ENCODE peak calls at places on chromosomes 16 and 17, in seven cellular contexts. One of them, this sample, is unnamed.

GRCh38 chr16:85986931-85987749 is 88.2 kb downstream of the IRF8 start:
- DNase-seq in breast epithelium: no peak
- DNase-seq in PC-3: no peak
- DNase-seq in body of pancreas: peak
- DNase-seq in tibial artery: no peak
- DNase-seq in A549: no peak
- DNase-seq in left ventricle myocardium inferior: no peak
- DNase-seq in this sample: peak

GRCh38 chr17:38320482-38320881 is 23.3 kb downstream of the GPR179 start:
- DNase-seq in breast epithelium: peak
- DNase-seq in PC-3: peak
- DNase-seq in body of pancreas: no peak
- DNase-seq in tibial artery: no peak
- DNase-seq in A549: no peak
- DNase-seq in left ventricle myocardium inferior: no peak
- DNase-seq in this sample: no peak

GRCh38 chr16:50581830-50582229 is 33.6 kb downstream of the NKD1 start:
- DNase-seq in breast epithelium: no peak
- DNase-seq in PC-3: no peak
- DNase-seq in body of pancreas: no peak
- DNase-seq in tibial artery: peak
- DNase-seq in A549: no peak
- DNase-seq in left ventricle myocardium inferior: no peak
- DNase-seq in this sample: no peak

GRCh38 chr17:78140169-78141051 is 5.8 kb upstream of the C17orf99 start:
- DNase-seq in breast epithelium: peak
- DNase-seq in PC-3: peak
- DNase-seq in body of pancreas: peak
- DNase-seq in tibial artery: peak
- DNase-seq in A549: peak
- DNase-seq in left ventricle myocardium inferior: peak
- DNase-seq in this sample: peak

GRCh38 chr17:14768923-14769322 is 468.0 kb downstream of the HS3ST3B1 start:
- DNase-seq in breast epithelium: no peak
- DNase-seq in PC-3: no peak
- DNase-seq in body of pancreas: no peak
- DNase-seq in tibial artery: no peak
- DNase-seq in A549: no peak
- DNase-seq in left ventricle myocardium inferior: no peak
- DNase-seq in this sample: no peak

GRCh38 chr16:5416013-5416412 is 318.4 kb upstream of the EEF2KMT start:
- DNase-seq in breast epithelium: no peak
- DNase-seq in PC-3: no peak
- DNase-seq in body of pancreas: no peak
- DNase-seq in tibial artery: no peak
- DNase-seq in A549: no peak
- DNase-seq in left ventricle myocardium inferior: no peak
- DNase-seq in this sample: no peak

GRCh38 chr17:66714046-66715023 is 120.6 kb upstream of the CACNG5 start:
- DNase-seq in breast epithelium: no peak
- DNase-seq in PC-3: no peak
- DNase-seq in body of pancreas: no peak
- DNase-seq in tibial artery: no peak
- DNase-seq in A549: no peak
- DNase-seq in left ventricle myocardium inferior: no peak
- DNase-seq in this sample: no peak

GRCh38 chr16:71723537-71724319 is 773 bp downstream of the PHLPP2 start:
- DNase-seq in breast epithelium: peak
- DNase-seq in PC-3: peak
- DNase-seq in body of pancreas: peak
- DNase-seq in tibial artery: peak
- DNase-seq in A549: peak
- DNase-seq in left ventricle myocardium inferior: peak
- DNase-seq in this sample: peak

GRCh38 chr16:57620316-57621231 is 7.9 kb upstream of the ADGRG1 start:
- DNase-seq in breast epithelium: peak
- DNase-seq in PC-3: peak
- DNase-seq in body of pancreas: peak
- DNase-seq in tibial artery: peak
- DNase-seq in A549: no peak
- DNase-seq in left ventricle myocardium inferior: no peak
- DNase-seq in this sample: peak

GRCh38 chr17:52106638-52107261 is 51.8 kb downstream of the CA10 start:
- DNase-seq in breast epithelium: no peak
- DNase-seq in PC-3: peak
- DNase-seq in body of pancreas: peak
- DNase-seq in tibial artery: no peak
- DNase-seq in A549: peak
- DNase-seq in left ventricle myocardium inferior: no peak
- DNase-seq in this sample: peak

GRCh38 chr16:69889295-69889964 is 61.7 kb upstream of the CLEC18A start:
- DNase-seq in breast epithelium: no peak
- DNase-seq in PC-3: no peak
- DNase-seq in body of pancreas: no peak
- DNase-seq in tibial artery: no peak
- DNase-seq in A549: no peak
- DNase-seq in left ventricle myocardium inferior: no peak
- DNase-seq in this sample: no peak

GRCh38 chr17:67842648-67843047 is 17.3 kb downstream of the BPTF start:
- DNase-seq in breast epithelium: no peak
- DNase-seq in PC-3: peak
- DNase-seq in body of pancreas: no peak
- DNase-seq in tibial artery: no peak
- DNase-seq in A549: no peak
- DNase-seq in left ventricle myocardium inferior: no peak
- DNase-seq in this sample: no peak

GRCh38 chr17:67652433-67652832 is 65.3 kb upstream of the NOL11 start:
- DNase-seq in breast epithelium: no peak
- DNase-seq in PC-3: no peak
- DNase-seq in body of pancreas: no peak
- DNase-seq in tibial artery: no peak
- DNase-seq in A549: no peak
- DNase-seq in left ventricle myocardium inferior: no peak
- DNase-seq in this sample: no peak

GRCh38 chr16:13471478-13471877 is 448.5 kb upstream of the ERCC4 start:
- DNase-seq in breast epithelium: no peak
- DNase-seq in PC-3: no peak
- DNase-seq in body of pancreas: no peak
- DNase-seq in tibial artery: no peak
- DNase-seq in A549: no peak
- DNase-seq in left ventricle myocardium inferior: no peak
- DNase-seq in this sample: no peak

GRCh38 chr16:30741461-30741914 is 6.7 kb upstream of the PHKG2 start:
- DNase-seq in breast epithelium: peak
- DNase-seq in PC-3: peak
- DNase-seq in body of pancreas: peak
- DNase-seq in tibial artery: peak
- DNase-seq in A549: peak
- DNase-seq in left ventricle myocardium inferior: no peak
- DNase-seq in this sample: peak

GRCh38 chr16:680967-681745 is 946 bp downstream of the STUB1 start:
- DNase-seq in breast epithelium: no peak
- DNase-seq in PC-3: peak
- DNase-seq in body of pancreas: peak
- DNase-seq in tibial artery: no peak
- DNase-seq in A549: no peak
- DNase-seq in left ventricle myocardium inferior: no peak
- DNase-seq in this sample: peak

GRCh38 chr17:42313773-42314566 is 25.7 kb downstream of the STAT5A start:
- DNase-seq in breast epithelium: no peak
- DNase-seq in PC-3: no peak
- DNase-seq in body of pancreas: no peak
- DNase-seq in tibial artery: no peak
- DNase-seq in A549: no peak
- DNase-seq in left ventricle myocardium inferior: no peak
- DNase-seq in this sample: no peak

GRCh38 chr16:68375801-68376536 is 65.2 kb downstream of the PRMT7 start:
- DNase-seq in breast epithelium: no peak
- DNase-seq in PC-3: no peak
- DNase-seq in body of pancreas: no peak
- DNase-seq in tibial artery: no peak
- DNase-seq in A549: no peak
- DNase-seq in left ventricle myocardium inferior: no peak
- DNase-seq in this sample: no peak

DNA sequence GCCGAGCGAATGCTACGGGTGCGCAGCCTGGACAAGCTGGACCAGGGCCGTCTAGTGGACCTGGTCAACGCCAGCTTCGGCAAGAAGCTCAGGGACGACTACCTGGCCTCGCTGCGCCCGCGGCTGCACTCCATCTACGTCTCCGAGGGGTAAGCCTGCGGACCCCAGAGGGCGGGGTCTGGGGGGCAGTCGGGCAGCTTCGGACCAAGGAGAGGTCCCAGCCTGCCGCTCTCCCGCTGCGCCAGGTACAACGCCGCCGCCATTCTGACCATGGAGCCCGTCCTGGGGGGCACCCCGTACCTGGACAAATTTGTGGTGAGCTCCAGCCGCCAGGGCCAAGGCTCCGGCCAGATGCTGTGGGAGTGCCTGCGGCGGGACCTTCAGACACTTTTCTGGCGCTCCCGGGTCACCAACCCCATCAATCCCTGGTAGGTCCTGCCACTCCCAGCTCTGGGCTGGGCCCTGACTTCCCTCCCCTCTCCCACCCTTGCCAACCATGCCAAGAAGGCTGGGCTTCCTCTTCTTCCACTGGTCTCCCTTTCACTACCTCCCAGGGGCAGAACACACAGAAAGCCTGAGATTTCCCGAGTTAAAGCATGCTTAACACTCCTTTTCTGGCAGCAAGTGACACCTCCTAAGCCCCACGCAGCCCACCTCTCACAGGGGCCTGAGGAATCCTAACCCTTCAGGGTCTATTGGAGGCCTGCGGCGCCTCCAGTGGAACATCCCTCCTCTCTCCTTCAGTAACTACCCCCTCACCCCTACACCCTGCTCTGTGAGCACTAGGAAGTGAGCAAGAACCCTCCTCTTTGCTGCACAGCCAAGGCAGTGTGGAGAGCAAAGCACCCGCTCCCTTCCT is 3.2 kb downstream of the NAGS start:
- DNase-seq in breast epithelium: no peak
- DNase-seq in PC-3: peak
- DNase-seq in body of pancreas: no peak
- DNase-seq in tibial artery: no peak
- DNase-seq in A549: no peak
- DNase-seq in left ventricle myocardium inferior: peak
- DNase-seq in this sample: peak
- TF ChIP-seq CTCF in breast epithelium: no peak
- TF ChIP-seq CTCF in PC-3: no peak
- TF ChIP-seq CTCF in body of pancreas: no peak
- TF ChIP-seq CTCF in tibial artery: no peak
- TF ChIP-seq CTCF in A549: no peak
- TF ChIP-seq CTCF in left ventricle myocardium inferior: no peak
- TF ChIP-seq CTCF in this sample: no peak

DNA sequence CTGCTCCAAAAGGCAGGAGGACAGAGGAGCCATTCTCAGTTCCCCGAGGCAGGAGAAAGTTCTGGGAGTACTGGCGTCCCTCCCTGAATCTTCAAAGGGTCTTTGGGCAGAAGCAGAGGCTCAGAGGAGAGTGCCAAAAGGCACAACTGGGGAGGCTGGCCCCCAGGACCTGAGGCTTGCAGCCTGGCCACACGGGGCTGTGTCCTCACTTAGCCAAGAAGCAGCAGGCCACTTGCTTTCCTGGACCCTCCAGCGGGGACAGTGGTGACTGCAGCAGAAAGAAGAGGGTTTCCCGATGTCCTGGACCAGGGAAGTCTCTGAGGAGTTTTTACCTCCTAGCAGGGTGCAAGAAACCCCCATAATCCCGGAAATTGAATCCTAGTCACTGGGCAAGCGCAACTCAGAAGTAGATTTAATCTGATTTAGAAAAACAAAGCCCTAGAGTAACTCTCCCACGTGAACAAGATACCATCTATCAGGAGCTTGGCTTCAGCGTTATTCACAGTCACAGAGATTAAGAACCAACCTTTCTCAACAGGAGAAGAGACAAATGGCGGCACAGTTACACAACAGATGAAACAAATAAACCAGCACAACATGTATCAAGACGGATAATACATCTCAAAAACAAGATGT is 25.5 kb upstream of the BCO1 start:
- DNase-seq in breast epithelium: no peak
- DNase-seq in PC-3: no peak
- DNase-seq in body of pancreas: no peak
- DNase-seq in tibial artery: no peak
- DNase-seq in A549: no peak
- DNase-seq in left ventricle myocardium inferior: no peak
- DNase-seq in this sample: no peak
- TF ChIP-seq CTCF in breast epithelium: no peak
- TF ChIP-seq CTCF in PC-3: no peak
- TF ChIP-seq CTCF in body of pancreas: no peak
- TF ChIP-seq CTCF in tibial artery: no peak
- TF ChIP-seq CTCF in A549: no peak
- TF ChIP-seq CTCF in left ventricle myocardium inferior: no peak
- TF ChIP-seq CTCF in this sample: no peak

DNA sequence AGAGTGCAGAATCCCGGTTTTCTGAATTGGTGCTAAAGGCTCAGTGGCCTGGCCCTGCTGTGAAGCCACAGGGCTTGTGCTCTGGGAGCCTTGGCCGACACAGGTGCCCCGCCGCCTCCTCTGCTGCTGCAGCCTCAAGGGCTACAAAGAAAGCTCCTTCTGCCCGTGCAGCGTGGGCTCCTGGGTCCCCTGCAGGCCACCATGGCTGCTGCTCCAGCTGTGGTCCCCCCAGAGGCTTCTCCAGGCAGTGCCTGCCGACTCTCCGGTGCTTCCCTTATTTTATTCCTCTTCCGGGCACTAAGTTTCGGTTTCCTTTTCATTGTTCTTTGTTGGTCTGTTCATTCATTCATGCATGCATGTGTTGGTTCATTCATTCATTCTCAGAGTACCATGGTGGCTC is 53.1 kb downstream of the CMIP start:
- DNase-seq in breast epithelium: no peak
- DNase-seq in PC-3: no peak
- DNase-seq in body of pancreas: no peak
- DNase-seq in tibial artery: no peak
- DNase-seq in A549: no peak
- DNase-seq in left ventricle myocardium inferior: no peak
- DNase-seq in this sample: no peak
- TF ChIP-seq CTCF in breast epithelium: no peak
- TF ChIP-seq CTCF in PC-3: peak
- TF ChIP-seq CTCF in body of pancreas: no peak
- TF ChIP-seq CTCF in tibial artery: no peak
- TF ChIP-seq CTCF in A549: no peak
- TF ChIP-seq CTCF in left ventricle myocardium inferior: peak
- TF ChIP-seq CTCF in this sample: no peak

DNA sequence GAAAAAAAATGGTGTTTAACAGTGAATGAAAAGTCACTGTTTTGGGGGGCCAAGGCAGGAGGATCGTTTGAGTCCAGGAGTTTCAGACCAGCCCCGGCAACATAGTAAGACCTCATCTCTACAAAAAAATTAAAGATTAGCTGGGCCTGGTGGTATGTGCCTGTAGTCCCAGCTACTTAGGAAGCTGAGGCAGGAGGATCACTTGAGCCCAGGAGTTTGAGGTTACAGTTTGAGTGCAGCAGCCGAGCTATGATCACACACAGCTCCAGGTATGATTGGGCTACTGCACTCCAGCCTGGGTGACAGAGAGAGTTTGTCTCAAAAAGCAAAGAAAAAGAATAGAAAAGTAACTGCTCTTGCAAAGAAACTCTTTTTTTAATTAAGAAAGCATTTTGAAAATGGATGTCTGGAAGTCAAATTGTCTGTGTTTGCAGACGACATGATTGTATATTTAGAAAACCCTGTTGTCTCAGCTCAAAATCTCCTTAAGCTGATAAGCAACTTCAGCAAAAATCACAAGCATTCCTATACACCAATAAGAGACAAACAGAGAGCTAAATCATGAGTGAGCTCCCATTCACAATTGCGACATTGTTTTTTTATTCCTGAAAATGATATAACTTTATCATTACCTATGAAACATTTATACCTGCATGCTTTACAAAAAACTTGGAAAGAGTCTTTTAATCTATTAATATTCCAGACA is 20.5 kb upstream of the CPD start:
- DNase-seq in breast epithelium: no peak
- DNase-seq in PC-3: no peak
- DNase-seq in body of pancreas: no peak
- DNase-seq in tibial artery: no peak
- DNase-seq in A549: no peak
- DNase-seq in left ventricle myocardium inferior: no peak
- DNase-seq in this sample: no peak
- TF ChIP-seq CTCF in breast epithelium: no peak
- TF ChIP-seq CTCF in PC-3: no peak
- TF ChIP-seq CTCF in body of pancreas: no peak
- TF ChIP-seq CTCF in tibial artery: no peak
- TF ChIP-seq CTCF in A549: no peak
- TF ChIP-seq CTCF in left ventricle myocardium inferior: no peak
- TF ChIP-seq CTCF in this sample: no peak